ENCODE peak calls at places on chromosomes 4 and X, in eight cellular contexts. One of them, this sample, is unnamed.

GRCh38 chrX:78129714-78130113 is 9.7 kb downstream of the TAF9B start:
- DNase-seq in HFF-Myc: no peak
- DNase-seq in OCI-LY7: no peak
- DNase-seq in tibial artery: no peak
- DNase-seq in NB4: no peak
- DNase-seq in psoas muscle: no peak
- DNase-seq in epithelial cell of proximal tubule: no peak
- DNase-seq in BJ: no peak
- DNase-seq in this sample: no peak

GRCh38 chr4:21790437-21791029 is 158.0 kb downstream of the KCNIP4 start:
- DNase-seq in HFF-Myc: no peak
- DNase-seq in OCI-LY7: peak; percentile 20
- DNase-seq in tibial artery: no peak
- DNase-seq in NB4: peak; percentile 51
- DNase-seq in psoas muscle: no peak
- DNase-seq in epithelial cell of proximal tubule: no peak
- DNase-seq in BJ: no peak
- DNase-seq in this sample: peak; percentile 78

GRCh38 chrX:115892056-115892708 is 278.4 kb upstream of the AGTR2 start:
- DNase-seq in HFF-Myc: no peak
- DNase-seq in OCI-LY7: no peak
- DNase-seq in tibial artery: no peak
- DNase-seq in NB4: no peak
- DNase-seq in psoas muscle: no peak
- DNase-seq in epithelial cell of proximal tubule: no peak
- DNase-seq in BJ: no peak
- DNase-seq in this sample: no peak

GRCh38 chr4:37879365-37879764 is 11.5 kb upstream of the TBC1D1 start:
- DNase-seq in HFF-Myc: no peak
- DNase-seq in OCI-LY7: peak; percentile 27
- DNase-seq in tibial artery: no peak
- DNase-seq in NB4: peak; percentile 52
- DNase-seq in psoas muscle: no peak
- DNase-seq in epithelial cell of proximal tubule: no peak
- DNase-seq in BJ: no peak
- DNase-seq in this sample: no peak

GRCh38 chr4:14871676-14872430 is 130.4 kb upstream of the CPEB2 start:
- DNase-seq in HFF-Myc: no peak
- DNase-seq in OCI-LY7: peak; percentile 14
- DNase-seq in tibial artery: no peak
- DNase-seq in NB4: peak; percentile 56
- DNase-seq in psoas muscle: no peak
- DNase-seq in epithelial cell of proximal tubule: no peak
- DNase-seq in BJ: no peak
- DNase-seq in this sample: no peak

GRCh38 chr4:55561884-55562283 is 15.2 kb upstream of the CLOCK start:
- DNase-seq in HFF-Myc: no peak
- DNase-seq in OCI-LY7: peak; percentile 19
- DNase-seq in tibial artery: no peak
- DNase-seq in NB4: peak; percentile 15
- DNase-seq in psoas muscle: no peak
- DNase-seq in epithelial cell of proximal tubule: no peak
- DNase-seq in BJ: no peak
- DNase-seq in this sample: no peak

GRCh38 chr4:151674804-151675290 is 86.0 kb downstream of the GATB start:
- DNase-seq in HFF-Myc: no peak
- DNase-seq in OCI-LY7: no peak
- DNase-seq in tibial artery: no peak
- DNase-seq in NB4: no peak
- DNase-seq in psoas muscle: no peak
- DNase-seq in epithelial cell of proximal tubule: no peak
- DNase-seq in BJ: no peak
- DNase-seq in this sample: no peak

GRCh38 chr4:41611881-41612871 is 74.2 kb downstream of the LIMCH1 start:
- DNase-seq in HFF-Myc: no peak
- DNase-seq in OCI-LY7: no peak
- DNase-seq in tibial artery: peak; percentile 32
- DNase-seq in NB4: no peak
- DNase-seq in psoas muscle: peak; percentile 28
- DNase-seq in epithelial cell of proximal tubule: no peak
- DNase-seq in BJ: no peak
- DNase-seq in this sample: peak; percentile 17

GRCh38 chrX:131741103-131741581 is 197.3 kb downstream of the OR13H1 start:
- DNase-seq in HFF-Myc: no peak
- DNase-seq in OCI-LY7: no peak
- DNase-seq in tibial artery: no peak
- DNase-seq in NB4: no peak
- DNase-seq in psoas muscle: peak; percentile 69
- DNase-seq in epithelial cell of proximal tubule: no peak
- DNase-seq in BJ: no peak
- DNase-seq in this sample: no peak

GRCh38 chr4:153539058-153539826 is 73.1 kb downstream of the TMEM131L start:
- DNase-seq in HFF-Myc: no peak
- DNase-seq in OCI-LY7: no peak
- DNase-seq in tibial artery: no peak
- DNase-seq in NB4: no peak
- DNase-seq in psoas muscle: no peak
- DNase-seq in epithelial cell of proximal tubule: no peak
- DNase-seq in BJ: no peak
- DNase-seq in this sample: no peak

GRCh38 chrX:56728321-56728720 is 722 bp upstream of the NBDY start:
- DNase-seq in HFF-Myc: no peak
- DNase-seq in OCI-LY7: peak; percentile 38
- DNase-seq in tibial artery: no peak
- DNase-seq in NB4: peak; percentile 3
- DNase-seq in psoas muscle: no peak
- DNase-seq in epithelial cell of proximal tubule: no peak
- DNase-seq in BJ: no peak
- DNase-seq in this sample: no peak

DNA sequence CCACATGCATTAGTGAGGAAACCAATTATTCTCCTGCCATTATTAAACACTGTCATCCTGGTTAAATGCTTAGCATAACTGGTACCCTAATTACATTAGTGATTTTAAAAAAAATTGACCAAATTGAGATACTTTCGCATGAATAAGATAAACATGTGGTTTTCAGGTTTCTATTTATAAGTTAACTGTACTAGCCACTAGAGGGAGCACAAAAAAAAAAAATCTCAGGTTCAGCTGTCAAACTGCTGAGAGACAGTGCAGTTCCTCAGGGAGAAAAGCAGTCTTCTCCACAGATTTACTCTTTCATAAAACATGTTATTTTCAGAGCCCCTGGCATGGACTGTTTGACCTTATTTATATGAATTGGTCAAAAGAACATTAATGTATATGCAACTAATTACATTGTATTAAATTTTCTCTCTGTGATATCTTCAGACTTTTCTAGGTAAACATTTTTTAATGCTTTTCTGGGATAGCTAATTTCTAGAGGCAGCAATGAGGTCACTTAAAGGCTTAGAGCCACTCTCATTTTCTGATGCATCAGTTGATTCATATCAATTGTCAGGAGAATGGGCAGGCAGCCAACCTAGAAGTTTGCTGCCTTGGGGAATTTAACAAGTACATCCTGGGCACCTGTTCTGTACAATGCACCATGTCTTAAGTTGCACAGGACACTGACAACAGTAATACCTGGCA is 167.5 kb downstream of the CDS1 start:
- DNase-seq in HFF-Myc: peak; percentile 17
- DNase-seq in OCI-LY7: peak; percentile 37
- DNase-seq in tibial artery: no peak
- DNase-seq in NB4: peak; percentile 56
- DNase-seq in psoas muscle: no peak
- DNase-seq in epithelial cell of proximal tubule: no peak
- DNase-seq in BJ: no peak
- DNase-seq in this sample: peak; percentile 21
- TF ChIP-seq CTCF in HFF-Myc: peak; percentile 47
- TF ChIP-seq CTCF in OCI-LY7: peak; percentile 88
- TF ChIP-seq CTCF in tibial artery: peak; percentile 51
- TF ChIP-seq CTCF in NB4: peak; percentile 29
- TF ChIP-seq CTCF in psoas muscle: peak; percentile 62
- TF ChIP-seq CTCF in epithelial cell of proximal tubule: peak; percentile 68
- TF ChIP-seq CTCF in BJ: peak; percentile 57
- TF ChIP-seq CTCF in this sample: peak; percentile 51

GRCh38 chr4:6910960-6911874 is 1.6 kb downstream of the TBC1D14 start:
- DNase-seq in HFF-Myc: no peak
- DNase-seq in OCI-LY7: peak; percentile 36
- DNase-seq in tibial artery: no peak
- DNase-seq in NB4: no peak
- DNase-seq in psoas muscle: no peak
- DNase-seq in epithelial cell of proximal tubule: no peak
- DNase-seq in BJ: no peak
- DNase-seq in this sample: no peak
- H3K4me3 ChIP-seq in HFF-Myc: peak overlapping the region; percentile 70
- H3K4me3 ChIP-seq in OCI-LY7: peak overlapping the region; percentile 73
- H3K4me3 ChIP-seq in tibial artery: peak overlapping the region; percentile 70
- H3K4me3 ChIP-seq in NB4: peak overlapping the region; percentile 70
- H3K4me3 ChIP-seq in psoas muscle: peak overlapping the region; percentile 81
- H3K4me3 ChIP-seq in epithelial cell of proximal tubule: peak overlapping the region; percentile 90
- H3K4me3 ChIP-seq in BJ: no peak overlapping the region
- H3K4me3 ChIP-seq in this sample: no peak overlapping the region

DNA sequence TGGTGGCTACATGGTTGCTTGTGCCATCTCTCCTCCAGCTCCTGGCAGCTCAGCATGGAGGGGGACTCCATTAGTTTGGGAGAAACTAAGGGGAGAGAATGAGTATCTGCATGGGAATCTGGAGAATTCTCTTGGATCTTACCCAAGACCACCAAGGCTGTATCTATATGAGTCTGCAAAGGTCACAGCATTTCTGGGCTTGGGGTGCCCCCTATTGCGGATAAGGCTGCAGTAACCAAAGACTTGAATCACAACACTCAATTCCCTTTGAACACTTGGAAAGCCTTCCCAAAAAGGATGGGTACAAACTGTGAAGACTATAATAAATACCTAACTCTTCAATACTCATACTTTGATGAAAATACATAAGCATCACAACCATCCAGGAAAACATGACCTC is 623.5 kb upstream of the NR3C2 start:
- DNase-seq in HFF-Myc: no peak
- DNase-seq in OCI-LY7: peak; percentile 26
- DNase-seq in tibial artery: no peak
- DNase-seq in NB4: no peak
- DNase-seq in psoas muscle: no peak
- DNase-seq in epithelial cell of proximal tubule: no peak
- DNase-seq in BJ: no peak
- DNase-seq in this sample: no peak
- TF ChIP-seq CTCF in HFF-Myc: no peak
- TF ChIP-seq CTCF in OCI-LY7: peak; percentile 69
- TF ChIP-seq CTCF in tibial artery: no peak
- TF ChIP-seq CTCF in NB4: no peak
- TF ChIP-seq CTCF in psoas muscle: no peak
- TF ChIP-seq CTCF in epithelial cell of proximal tubule: no peak
- TF ChIP-seq CTCF in BJ: no peak
- TF ChIP-seq CTCF in this sample: no peak

DNA sequence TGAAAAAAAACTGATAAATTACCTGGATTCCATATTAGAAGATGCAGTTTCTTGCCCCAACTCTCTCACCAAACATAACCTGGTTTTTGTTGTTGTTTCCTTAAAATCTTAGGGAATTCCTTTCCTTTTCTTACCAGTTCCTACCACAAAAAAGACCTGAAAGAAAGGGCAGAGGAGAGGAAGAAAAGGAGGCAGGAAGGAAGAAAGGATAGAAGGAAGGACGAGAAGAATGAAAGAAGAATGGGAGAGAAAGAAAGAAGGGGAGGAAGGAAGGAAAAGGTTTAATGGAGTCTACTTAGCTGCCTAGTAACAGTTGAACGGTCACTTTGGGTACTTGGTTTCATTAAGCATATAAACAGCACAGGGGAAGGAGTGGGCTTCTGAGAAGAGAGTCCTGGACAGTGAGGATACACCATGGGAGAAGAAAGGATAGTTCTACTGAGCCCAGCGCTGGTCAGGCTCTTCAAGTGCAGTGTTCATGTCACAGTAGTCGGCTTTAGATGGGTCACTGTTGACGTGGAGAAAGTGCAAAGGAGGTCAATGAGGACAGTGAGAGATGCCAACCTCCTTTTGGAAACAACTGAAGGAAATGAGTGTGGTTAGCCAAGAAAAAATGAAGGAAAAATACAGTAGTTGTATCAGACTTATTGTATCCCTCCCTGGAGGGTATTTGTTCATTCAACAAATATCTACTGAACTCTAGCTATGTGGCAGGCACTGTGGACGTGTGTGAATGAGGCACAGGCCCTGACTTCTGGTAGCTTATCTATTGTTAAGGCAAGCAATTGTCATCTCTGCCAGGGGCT is 1.1 kb upstream of the CHIC2 start:
- DNase-seq in HFF-Myc: no peak
- DNase-seq in OCI-LY7: peak; percentile 35
- DNase-seq in tibial artery: no peak
- DNase-seq in NB4: peak; percentile 11
- DNase-seq in psoas muscle: no peak
- DNase-seq in epithelial cell of proximal tubule: no peak
- DNase-seq in BJ: no peak
- DNase-seq in this sample: peak; percentile 41
- H3K4me3 ChIP-seq in HFF-Myc: peak overlapping the region; percentile 95
- H3K4me3 ChIP-seq in OCI-LY7: peak overlapping the region; percentile 98
- H3K4me3 ChIP-seq in tibial artery: peak overlapping the region; percentile 90
- H3K4me3 ChIP-seq in NB4: peak overlapping the region; percentile 75
- H3K4me3 ChIP-seq in psoas muscle: peak overlapping the region; percentile 97
- H3K4me3 ChIP-seq in epithelial cell of proximal tubule: no peak overlapping the region
- H3K4me3 ChIP-seq in BJ: no peak overlapping the region
- H3K4me3 ChIP-seq in this sample: no peak overlapping the region

GRCh38 chr4:143025111-143025704 is 159.5 kb upstream of the USP38 start:
- DNase-seq in HFF-Myc: no peak
- DNase-seq in OCI-LY7: no peak
- DNase-seq in tibial artery: no peak
- DNase-seq in NB4: peak; percentile 58
- DNase-seq in psoas muscle: no peak
- DNase-seq in epithelial cell of proximal tubule: no peak
- DNase-seq in BJ: peak; percentile 18
- DNase-seq in this sample: peak; percentile 20
- TF ChIP-seq CTCF in HFF-Myc: peak; percentile 25
- TF ChIP-seq CTCF in OCI-LY7: peak; percentile 40
- TF ChIP-seq CTCF in tibial artery: peak; percentile 27
- TF ChIP-seq CTCF in NB4: peak; percentile 8
- TF ChIP-seq CTCF in psoas muscle: peak; percentile 33
- TF ChIP-seq CTCF in epithelial cell of proximal tubule: peak; percentile 53
- TF ChIP-seq CTCF in BJ: peak; percentile 55
- TF ChIP-seq CTCF in this sample: peak; percentile 37

GRCh38 chr4:147644471-147644870 is 27.3 kb downstream of the TMEM184C start:
- DNase-seq in HFF-Myc: no peak
- DNase-seq in OCI-LY7: no peak
- DNase-seq in tibial artery: no peak
- DNase-seq in NB4: no peak
- DNase-seq in psoas muscle: no peak
- DNase-seq in epithelial cell of proximal tubule: no peak
- DNase-seq in BJ: no peak
- DNase-seq in this sample: no peak
- H3K4me3 ChIP-seq in HFF-Myc: no peak overlapping the region
- H3K4me3 ChIP-seq in OCI-LY7: no peak overlapping the region
- H3K4me3 ChIP-seq in tibial artery: no peak overlapping the region
- H3K4me3 ChIP-seq in NB4: no peak overlapping the region
- H3K4me3 ChIP-seq in psoas muscle: no peak overlapping the region
- H3K4me3 ChIP-seq in epithelial cell of proximal tubule: no peak overlapping the region
- H3K4me3 ChIP-seq in BJ: no peak overlapping the region
- H3K4me3 ChIP-seq in this sample: no peak overlapping the region